ENCODE peak calls at places on chromosomes 11 and 22, in eight cellular contexts. D is endothelial cell of umbilical vein, V is fibroblast of lung, P is mesenchymal stem cell, Q is IMR-90, N is neuronal stem cell, R is H9, U is neural progenitor cell. G is an unnamed sample.

GRCh38 chr11:47241740-47242400 is 6.7 kb downstream of the ACP2 start:
- DNase-seq in D (no peak), V (no peak), P (no peak), Q (peak), N (no peak), R (no peak), U (no peak), G (no peak)

GRCh38 chr11:68282141-68282860 is 10.5 kb upstream of the C11orf24 start:
- DNase-seq in D (no peak), V (no peak), P (no peak), Q (no peak), N (no peak), R (no peak), U (no peak), G (no peak)

GRCh38 chr11:26188559-26188958 is 143.4 kb upstream of the ANO3 start:
- DNase-seq in D (no peak), V (peak), P (peak), Q (peak), N (no peak), R (no peak), U (no peak), G (no peak)

GRCh38 chr11:34644669-34645406 is 23.9 kb downstream of the EHF start:
- DNase-seq in D (no peak), V (peak), P (peak), Q (peak), N (no peak), R (no peak), U (no peak), G (peak)

GRCh38 chr22:41499624-41500280 is 30.8 kb downstream of the ACO2 start:
- DNase-seq in D (no peak), V (no peak), P (no peak), Q (no peak), N (no peak), R (no peak), U (no peak), G (no peak)

GRCh38 chr11:114553642-114554041 is 6.0 kb downstream of the NXPE1 start:
- DNase-seq in D (no peak), V (no peak), P (no peak), Q (peak), N (no peak), R (no peak), U (no peak), G (no peak)

GRCh38 chr11:10623797-10624761 is 55.6 kb upstream of the LYVE1 start:
- DNase-seq in D (no peak), V (peak), P (peak), Q (peak), N (no peak), R (peak), U (no peak), G (peak)

GRCh38 chr11:9906043-9906791 is 242.3 kb downstream of the SWAP70 start:
- DNase-seq in D (peak), V (peak), P (peak), Q (peak), N (no peak), R (peak), U (peak), G (peak)

GRCh38 chr11:128240546-128240945 is 346.8 kb downstream of the ETS1 start:
- DNase-seq in D (peak), V (peak), P (no peak), Q (peak), N (no peak), R (no peak), U (no peak), G (no peak)

GRCh38 chr11:41613321-41613720 is 153.9 kb upstream of the LRRC4C start:
- DNase-seq in D (no peak), V (no peak), P (no peak), Q (no peak), N (no peak), R (no peak), U (no peak), G (no peak)

GRCh38 chr11:61505640-61506155 is 2.9 kb upstream of the LRRC10B start:
- DNase-seq in D (no peak), V (no peak), P (no peak), Q (no peak), N (no peak), R (no peak), U (no peak), G (no peak)

GRCh38 chr22:24466831-24467249 is 28.3 kb upstream of the UPB1 start:
- DNase-seq in D (peak), V (peak), P (peak), Q (peak), N (no peak), R (no peak), U (peak), G (peak)

GRCh38 chr11:20118209-20118608 is 42.1 kb downstream of the DBX1 start:
- DNase-seq in D (no peak), V (no peak), P (no peak), Q (no peak), N (no peak), R (no peak), U (no peak), G (no peak)

GRCh38 chr22:26942301-26942927 is 285.0 kb downstream of the MIAT start:
- DNase-seq in D (no peak), V (no peak), P (no peak), Q (no peak), N (peak), R (no peak), U (peak), G (no peak)

GRCh38 chr11:77151804-77152513 is 23.9 kb downstream of the MYO7A start:
- DNase-seq in D (no peak), V (no peak), P (no peak), Q (peak), N (no peak), R (no peak), U (no peak), G (no peak)

GRCh38 chr11:12802418-12803085 is 128.3 kb downstream of the TEAD1 start:
- DNase-seq in D (peak), V (peak), P (peak), Q (peak), N (peak), R (no peak), U (peak), G (peak)

GRCh38 chr11:2477936-2478335 is 33.1 kb downstream of the KCNQ1 start:
- DNase-seq in D (no peak), V (no peak), P (no peak), Q (no peak), N (no peak), R (no peak), U (no peak), G (no peak)

GRCh38 chr22:49289822-49290221 is 537.9 kb downstream of the BRD1 start:
- DNase-seq in D (no peak), V (no peak), P (no peak), Q (no peak), N (no peak), R (no peak), U (no peak), G (no peak)

GRCh38 chr11:20669833-20670684 is 673 bp downstream of the NELL1 start:
- DNase-seq in D (no peak), V (no peak), P (no peak), Q (no peak), N (no peak), R (peak), U (peak), G (no peak)

GRCh38 chr11:121358775-121359174 is 66.2 kb downstream of the SC5D start:
- DNase-seq in D (no peak), V (no peak), P (no peak), Q (no peak), N (no peak), R (no peak), U (no peak), G (no peak)

GRCh38 chr11:95147364-95147905 is 57.8 kb downstream of the ENDOD1 start:
- DNase-seq in D (peak), V (peak), P (peak), Q (peak), N (no peak), R (no peak), U (no peak), G (peak)

GRCh38 chr11:93694586-93694985 is 33.1 kb downstream of the CEP295 start:
- DNase-seq in D (no peak), V (no peak), P (no peak), Q (no peak), N (no peak), R (no peak), U (no peak), G (no peak)

GRCh38 chr11:57370251-57370650 is 10.7 kb downstream of the PRG3 start:
- DNase-seq in D (no peak), V (no peak), P (no peak), Q (peak), N (no peak), R (no peak), U (no peak), G (no peak)

GRCh38 chr11:134333312-134333711 is 1.5 kb downstream of the GLB1L2 start:
- DNase-seq in D (no peak), V (no peak), P (no peak), Q (no peak), N (no peak), R (no peak), U (no peak), G (no peak)

GRCh38 chr11:7651700-7652099 is 21.6 kb downstream of the CYB5R2 start:
- DNase-seq in D (no peak), V (no peak), P (no peak), Q (no peak), N (no peak), R (no peak), U (no peak), G (no peak)

GRCh38 chr11:2566223-2567025 is 121.6 kb downstream of the KCNQ1 start:
- DNase-seq in D (no peak), V (peak), P (no peak), Q (no peak), N (no peak), R (no peak), U (peak), G (no peak)

GRCh38 chr22:42841444-42841843 is 15.6 kb downstream of the ARFGAP3 start:
- DNase-seq in D (no peak), V (no peak), P (no peak), Q (peak), N (no peak), R (no peak), U (no peak), G (no peak)
- H3K4me2 ChIP-seq in D (no peak), V (no peak), P (no peak), Q (peak), N (no peak), R (no peak), U (no peak), G (no peak)

GRCh38 chr11:129312741-129313587 is 62.7 kb upstream of the BARX2 start:
- DNase-seq in D (no peak), V (peak), P (no peak), Q (peak), N (no peak), R (peak), U (no peak), G (no peak)
- H2AFZ ChIP-seq in D (no peak), V (no peak), P (no peak), Q (peak), N (peak), R (no peak), U (no peak), G (no peak)

GRCh38 chr11:46238967-46239800 is 38.3 kb upstream of the CREB3L1 start:
- DNase-seq in D (peak), V (peak), P (peak), Q (peak), N (peak), R (peak), U (peak), G (peak)
- H3K4me2 ChIP-seq in D (peak), V (peak), P (peak), Q (peak), N (peak), R (peak), U (peak), G (peak)

GRCh38 chr22:36053242-36054147 is 24.9 kb upstream of the RBFOX2 start:
- DNase-seq in D (no peak), V (no peak), P (no peak), Q (no peak), N (no peak), R (no peak), U (no peak), G (no peak)

GRCh38 chr22:36052505-36052941 is 23.9 kb upstream of the RBFOX2 start:
- DNase-seq in D (no peak), V (no peak), P (peak), Q (peak), N (no peak), R (no peak), U (no peak), G (peak)

GRCh38 chr22:36055376-36056310 is 27.0 kb upstream of the RBFOX2 start:
- DNase-seq in D (no peak), V (peak), P (no peak), Q (peak), N (no peak), R (no peak), U (no peak), G (no peak)

DNA sequence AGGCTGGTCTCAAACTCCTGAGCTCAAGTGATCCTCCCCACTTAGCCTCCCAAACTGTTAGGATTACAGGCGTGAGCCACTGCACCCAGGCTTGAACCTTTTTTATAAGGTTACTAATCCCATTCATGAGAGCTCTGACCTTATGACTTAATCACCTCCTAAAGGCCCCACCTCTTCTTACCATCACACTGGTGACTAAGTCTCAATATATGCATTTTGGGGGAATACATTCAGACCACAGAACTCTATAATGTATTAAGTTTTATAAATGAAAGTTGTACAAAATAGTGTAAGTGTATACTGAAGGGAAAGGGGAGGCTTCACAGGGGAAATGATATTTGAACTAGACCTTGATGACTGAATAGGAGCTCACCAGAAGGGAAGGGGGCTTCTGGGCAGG is 28.4 kb upstream of the RBFOX2 start:
- DNase-seq in D (no peak), V (peak), P (no peak), Q (peak), N (no peak), R (no peak), U (no peak), G (no peak)
- H2AFZ ChIP-seq in D (no peak), V (no peak), P (no peak), Q (no peak), N (no peak), R (no peak), U (no peak), G (no peak)

GRCh38 chr11:64690235-64690634 is 32.8 kb downstream of the NRXN2 start:
- DNase-seq in D (no peak), V (no peak), P (no peak), Q (no peak), N (no peak), R (no peak), U (no peak), G (no peak)

GRCh38 chr11:64687204-64687603 is 35.8 kb downstream of the NRXN2 start:
- DNase-seq in D (peak), V (no peak), P (no peak), Q (no peak), N (no peak), R (no peak), U (no peak), G (no peak)

GRCh38 chr11:64686466-64687175 is 36.4 kb downstream of the NRXN2 start:
- DNase-seq in D (no peak), V (no peak), P (no peak), Q (peak), N (no peak), R (no peak), U (no peak), G (no peak)

GRCh38 chr11:64688534-64688982 is 34.4 kb downstream of the NRXN2 start:
- DNase-seq in D (peak), V (peak), P (peak), Q (peak), N (peak), R (peak), U (peak), G (peak)

DNA sequence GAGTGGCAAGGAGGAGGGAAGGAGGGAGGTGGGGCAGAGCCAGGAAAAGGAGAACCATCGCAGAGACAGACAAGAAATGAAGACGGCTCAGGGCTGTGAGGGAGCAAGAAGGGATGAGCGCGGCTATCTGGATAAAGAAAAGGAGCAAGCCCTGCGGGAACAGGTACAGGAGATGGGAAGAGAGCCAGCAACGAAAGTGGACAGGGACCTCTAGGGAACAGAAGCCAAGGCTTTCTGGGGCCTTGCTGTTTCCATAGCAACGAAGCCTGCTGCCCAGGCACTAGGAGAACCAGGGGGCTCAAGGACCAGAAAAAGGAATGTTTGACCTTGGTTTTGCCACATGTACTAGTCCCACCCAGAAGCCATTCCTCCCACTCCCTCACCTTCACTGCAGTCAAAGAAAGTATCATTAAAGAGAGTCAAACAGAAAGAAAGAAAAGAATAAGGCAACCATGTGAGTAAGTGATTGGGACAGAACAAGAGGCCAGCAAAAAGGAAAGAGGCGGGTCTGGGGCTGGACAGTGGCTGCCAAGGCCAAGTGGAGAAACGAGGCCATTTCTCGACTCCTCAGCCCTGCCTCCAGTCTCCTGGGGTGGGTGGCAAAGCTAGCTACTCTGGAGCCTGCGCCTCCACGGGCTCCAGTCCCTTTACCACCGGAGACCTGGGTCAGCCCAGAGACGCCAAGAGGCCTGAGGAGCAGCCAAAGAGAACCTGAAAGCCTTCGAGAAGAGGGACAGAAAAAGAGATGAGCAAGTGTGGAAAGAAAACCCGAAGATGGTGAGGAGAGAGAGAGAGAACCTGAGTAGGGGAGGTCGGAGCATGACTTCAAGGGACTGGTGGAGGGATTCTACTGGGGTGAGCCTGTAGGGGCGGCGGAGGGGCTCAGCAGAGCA is 35.1 kb downstream of the NRXN2 start:
- DNase-seq in D (no peak), V (no peak), P (no peak), Q (no peak), N (no peak), R (peak), U (peak), G (no peak)
- H3K4me2 ChIP-seq in D (no peak), V (no peak), P (no peak), Q (no peak), N (no peak), R (peak), U (no peak), G (peak)

GRCh38 chr11:45304111-45304991 is 18.2 kb upstream of the SYT13 start:
- DNase-seq in D (no peak), V (no peak), P (no peak), Q (no peak), N (no peak), R (no peak), U (no peak), G (no peak)

GRCh38 chr11:45303316-45303715 is 17.2 kb upstream of the SYT13 start:
- DNase-seq in D (no peak), V (no peak), P (no peak), Q (no peak), N (no peak), R (no peak), U (no peak), G (no peak)

GRCh38 chr11:45304992-45305335 is 18.8 kb upstream of the SYT13 start:
- DNase-seq in D (no peak), V (no peak), P (no peak), Q (no peak), N (no peak), R (no peak), U (no peak), G (no peak)

GRCh38 chr11:45301537-45302246 is 15.6 kb upstream of the SYT13 start:
- DNase-seq in D (no peak), V (no peak), P (no peak), Q (no peak), N (no peak), R (no peak), U (no peak), G (no peak)

GRCh38 chr11:45305874-45306623 is 19.9 kb upstream of the SYT13 start:
- DNase-seq in D (no peak), V (no peak), P (no peak), Q (no peak), N (no peak), R (no peak), U (no peak), G (no peak)
- H2AFZ ChIP-seq in D (no peak), V (no peak), P (no peak), Q (no peak), N (no peak), R (no peak), U (no peak), G (no peak)

G was measured in PC-9.